ENCODE peak calls at places on chromosomes 13 and 19, in seven cellular contexts. D, G, H, A, Y, B and T are unnamed samples.

GRCh38 chr13:110726726-110727125 is 13.2 kb downstream of the ING1 start:
- DNase-seq in B (no peak), G (no peak), A (no peak), H (no peak), Y (no peak), D (no peak), T (no peak)

GRCh38 chr19:33096005-33096404 is 15.0 kb downstream of the GPATCH1 start:
- DNase-seq in H (no peak), D (no peak), A (peak; percentile 37), Y (no peak), G (no peak), B (no peak), T (no peak)

GRCh38 chr13:30791354-30791921 is 56.1 kb downstream of the ALOX5AP start:
- DNase-seq in D (no peak), H (peak; percentile 25), G (no peak), A (no peak), Y (no peak), B (no peak), T (no peak)

GRCh38 chr13:83386609-83387008 is 495.7 kb downstream of the SLITRK1 start:
- DNase-seq in G (no peak), Y (no peak), H (no peak), B (no peak), A (no peak), D (no peak), T (no peak)

GRCh38 chr13:23618341-23618740 is 48.1 kb downstream of the TNFRSF19 start:
- DNase-seq in A (peak; percentile 96), G (peak; percentile 70), B (no peak), Y (no peak), H (peak; percentile 85), D (no peak), T (no peak)

GRCh38 chr19:56272448-56272847 is at the start of gene EDDM13:
- DNase-seq in B (no peak), H (no peak), D (no peak), Y (no peak), A (peak; percentile 6), G (no peak), T (no peak)

GRCh38 chr13:41352935-41353801 is 42.1 kb downstream of the NAA16 start:
- DNase-seq in Y (peak; percentile 28), D (no peak), A (peak; percentile 56), B (no peak), G (peak; percentile 16), H (no peak), T (no peak)

GRCh38 chr19:44689290-44690130 is 9.4 kb upstream of the CEACAM16 start:
- DNase-seq in A (no peak), H (peak; percentile 10), D (peak; percentile 86), B (peak; percentile 77), G (no peak), Y (peak; percentile 81), T (peak; percentile 92)

GRCh38 chr13:95603887-95604533 is 40.5 kb downstream of the DZIP1 start:
- DNase-seq in H (no peak), G (no peak), A (peak; percentile 73), Y (no peak), D (no peak), B (no peak), T (peak; percentile 94)

GRCh38 chr13:89227356-89227755 is 1556.2 kb downstream of the SLITRK5 start:
- DNase-seq in G (no peak), D (no peak), B (no peak), Y (no peak), H (no peak), A (peak; percentile 43), T (no peak)

GRCh38 chr13:62960723-62961122 is 1545.1 kb upstream of the PCDH20 start:
- DNase-seq in Y (no peak), A (no peak), B (no peak), D (no peak), G (no peak), H (no peak), T (no peak)

GRCh38 chr13:76790519-76791289 is 95.5 kb downstream of the KCTD12 start:
- DNase-seq in B (no peak), D (no peak), Y (peak; percentile 84), G (no peak), A (no peak), H (no peak), T (no peak)

GRCh38 chr13:112752711-112753541 is 63.1 kb downstream of the ATP11A start:
- DNase-seq in G (no peak), H (no peak), D (peak; percentile 37), Y (no peak), B (no peak), A (peak; percentile 48), T (no peak)

GRCh38 chr19:33260628-33261418 is 35.2 kb upstream of the SLC7A10 start:
- DNase-seq in A (no peak), Y (no peak), G (no peak), B (no peak), D (no peak), H (no peak), T (no peak)

GRCh38 chr13:35164324-35164932 is 222.4 kb downstream of the NBEA start:
- DNase-seq in D (no peak), Y (peak; percentile 54), B (no peak), G (no peak), A (peak; percentile 6), H (no peak), T (no peak)

GRCh38 chr13:76035711-76036110 is 399.6 kb downstream of the LMO7 start:
- DNase-seq in Y (no peak), D (no peak), B (no peak), A (no peak), G (no peak), H (no peak), T (no peak)

GRCh38 chr19:12984143-12984627 is 11.1 kb upstream of the NFIX start:
- DNase-seq in H (no peak), G (no peak), Y (no peak), D (no peak), B (no peak), A (no peak), T (no peak)

GRCh38 chr19:18496167-18496979 is 25.5 kb downstream of the ELL start:
- DNase-seq in Y (no peak), B (no peak), D (no peak), A (peak; percentile 90), H (no peak), G (no peak), T (peak; percentile 90)

GRCh38 chr13:98252931-98253470 is 75.9 kb upstream of the RNF113B start:
- DNase-seq in B (no peak), H (peak; percentile 70), Y (no peak), A (no peak), D (no peak), G (peak; percentile 31), T (no peak)

GRCh38 chr19:17522988-17523872 is 11.8 kb downstream of the PGLS start:
- DNase-seq in A (no peak), G (no peak), H (no peak), B (peak; percentile 74), D (peak; percentile 69), Y (no peak), T (peak; percentile 77)

GRCh38 chr13:114132419-114133121 is at the start of gene RASA3:
- DNase-seq in Y (peak; percentile 94), D (peak; percentile 87), G (no peak), B (peak; percentile 88), H (no peak), A (peak; percentile 71), T (peak; percentile 94)

DNA sequence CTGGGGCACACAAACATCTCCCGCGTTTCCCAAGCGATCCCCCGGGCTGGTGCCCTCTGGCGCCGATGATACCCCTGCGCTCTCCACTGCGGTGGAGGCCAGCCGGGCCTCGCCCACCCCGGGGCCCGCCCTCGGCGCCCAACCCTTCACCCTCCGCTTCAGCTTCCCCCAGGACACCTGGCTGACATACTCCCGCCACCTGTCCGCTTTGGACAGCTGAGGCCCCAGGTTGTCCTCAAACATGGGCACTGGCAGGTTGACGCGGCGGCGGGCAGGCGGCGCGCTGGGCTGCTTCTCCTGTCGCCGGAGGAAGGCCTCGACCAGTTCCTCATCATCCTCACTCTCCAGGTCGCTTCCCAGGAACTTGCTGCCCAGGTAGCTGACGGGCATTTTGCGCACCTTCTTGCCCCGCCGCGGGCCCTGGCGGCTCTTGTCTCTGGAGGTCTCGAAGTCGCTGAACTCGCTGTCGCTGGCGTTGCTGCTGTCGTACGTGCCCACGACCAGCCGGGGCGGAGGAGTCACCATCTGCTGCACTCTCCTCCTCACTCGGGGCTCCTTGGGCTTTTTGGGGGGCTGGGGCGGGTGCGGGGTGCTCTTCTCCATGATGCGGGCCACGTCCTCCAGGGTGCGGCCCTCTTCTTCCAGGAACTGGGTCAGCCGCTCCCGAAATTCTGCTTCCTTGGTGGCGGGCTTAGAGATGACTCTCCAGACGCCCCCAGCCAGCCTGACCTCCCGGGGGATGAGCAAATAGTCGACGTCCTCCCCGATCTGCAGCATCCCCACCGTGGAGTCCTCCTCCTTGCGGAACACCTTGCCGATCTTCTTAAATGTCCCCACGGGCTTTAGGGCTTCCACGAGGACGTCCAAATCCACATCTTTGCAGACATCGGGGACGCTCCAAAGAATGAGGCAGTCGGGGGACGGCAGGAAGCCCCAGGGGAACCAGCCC is 1.1 kb downstream of the CCDC8 start:
- DNase-seq in Y (peak; percentile 54), G (no peak), D (no peak), A (no peak), B (no peak), H (no peak), T (peak; percentile 74)
- H3K4me3 ChIP-seq in Y (peak overlapping the region; percentile 76), G (peak overlapping the region; percentile 65), D (peak overlapping the region; percentile 57), A (peak overlapping the region; percentile 94), B (peak overlapping the region; percentile 51), H (peak overlapping the region; percentile 50), T (peak overlapping the region; percentile 72)

GRCh38 chr13:99969934-99970760 is 1.4 kb downstream of the ZIC5 start:
- DNase-seq in Y (peak; percentile 75), D (no peak), A (peak; percentile 27), B (no peak), H (no peak), G (no peak), T (peak; percentile 72)
- TF ChIP-seq CTCF in Y (no peak), D (no peak), A (no peak), B (no peak), H (no peak), G (no peak), T (no peak)

GRCh38 chr19:10975374-10976036 is 14.7 kb downstream of the SMARCA4 start:
- DNase-seq in G (peak; percentile 20), H (no peak), D (peak; percentile 82), Y (no peak), A (no peak), B (peak; percentile 83), T (no peak)
- H3K4me3 ChIP-seq in G (no peak overlapping the region), H (no peak overlapping the region), D (peak overlapping the region; percentile 13), Y (no peak overlapping the region), A (no peak overlapping the region), B (peak overlapping the region; percentile 8), T (peak overlapping the region; percentile 25)

DNA sequence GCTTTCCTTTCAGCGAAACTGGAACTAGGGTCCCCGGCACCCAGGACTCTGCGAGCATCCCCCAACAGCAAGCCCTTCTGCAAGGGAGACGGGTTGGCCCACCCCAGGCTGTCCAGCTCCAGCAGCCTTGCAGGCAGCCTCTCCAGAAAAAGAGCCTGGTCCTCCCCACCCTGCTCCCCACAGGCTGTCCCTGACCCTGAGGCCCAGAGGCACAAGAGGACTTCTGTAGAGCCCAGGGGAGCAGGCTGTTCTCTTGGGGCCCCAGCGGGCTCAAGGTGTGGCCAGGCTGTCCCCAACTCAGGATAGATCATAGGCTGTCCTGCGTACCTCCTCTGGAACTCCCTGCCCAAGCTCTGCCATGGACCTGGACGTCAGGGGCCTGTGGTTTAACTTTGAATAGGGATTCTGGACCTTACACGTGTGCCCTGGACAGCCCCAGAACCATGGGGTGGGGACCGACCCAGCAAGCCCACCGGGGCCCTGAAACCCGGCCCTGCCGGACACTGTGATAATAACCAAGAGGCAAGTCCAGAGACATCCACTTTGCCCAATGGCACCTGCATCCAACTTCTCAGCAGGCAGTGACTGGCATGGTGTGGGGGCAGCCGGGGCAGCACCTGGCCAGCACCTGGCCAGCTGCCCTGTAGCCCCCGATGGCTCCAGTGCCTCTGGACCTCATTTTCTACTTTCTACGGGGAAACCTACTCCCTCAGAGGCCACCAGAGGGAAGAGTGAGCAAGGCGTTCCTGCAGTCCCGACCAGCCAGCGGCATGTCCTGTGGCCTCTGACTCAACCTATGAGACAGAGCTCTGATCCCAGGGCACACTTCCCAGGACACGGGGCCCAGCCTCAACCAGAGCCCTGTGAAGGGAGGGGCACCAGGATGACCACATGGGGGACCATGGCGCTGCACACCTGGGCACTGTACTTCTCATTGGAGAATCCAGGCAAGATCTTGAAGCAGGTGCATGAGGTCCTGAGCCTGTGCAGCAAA is 50.9 kb upstream of the TPM4 start:
- DNase-seq in A (peak; percentile 46), H (peak; percentile 16), D (no peak), G (peak; percentile 16), Y (no peak), B (peak; percentile 55), T (no peak)
- TF ChIP-seq CTCF in A (peak; percentile 38), H (peak; percentile 77), D (no peak), G (peak; percentile 75), Y (peak; percentile 61), B (peak; percentile 18), T (peak; percentile 15)